ENCODE peak calls at places on chromosomes 2 and 18, in four cellular contexts. G is AG04450, F is thoracic aorta, S is astrocyte of the spinal cord. J is an unnamed sample.

GRCh38 chr2:101983486-101983885 is 8.3 kb upstream of the IL1R2 start:
- DNase-seq in S (peak; percentile 54), F (no peak), G (no peak), J (peak; percentile 81)

GRCh38 chr2:142495141-142495540 is 364.3 kb upstream of the LRP1B start:
- DNase-seq in S (no peak), G (no peak), F (no peak), J (no peak)

GRCh38 chr18:58407649-58408407 is 221.1 kb downstream of the ALPK2 start:
- DNase-seq in G (no peak), S (no peak), F (no peak), J (no peak)

GRCh38 chr18:27707201-27707600 is 469.7 kb downstream of the CDH2 start:
- DNase-seq in G (no peak), S (no peak), F (no peak), J (peak; percentile 38)

GRCh38 chr2:133293544-133294270 is 274.6 kb downstream of the NCKAP5 start:
- DNase-seq in G (no peak), S (no peak), F (no peak), J (no peak)

GRCh38 chr18:45526120-45526841 is 89.0 kb upstream of the SLC14A2 start:
- DNase-seq in F (no peak), S (peak; percentile 54), G (no peak), J (no peak)

GRCh38 chr2:75356857-75357256 is 157.5 kb upstream of the TACR1 start:
- DNase-seq in F (no peak), G (no peak), S (no peak), J (no peak)

GRCh38 chr2:64018715-64019082 is 529 bp downstream of the VPS54 start:
- DNase-seq in G (no peak), F (no peak), S (peak; percentile 53), J (peak; percentile 43)

GRCh38 chr2:119119999-119120710 is 38.4 kb downstream of the C1QL2 start:
- DNase-seq in G (no peak), S (no peak), F (no peak), J (no peak)

GRCh38 chr18:52343138-52343537 is 3.1 kb downstream of the DCC start:
- DNase-seq in S (peak; percentile 32), F (no peak), G (no peak), J (no peak)
- TF ChIP-seq CTCF in S (peak; percentile 38), F (no peak), G (peak; percentile 32), J (no peak)

GRCh38 chr2:231093956-231094355 is 30.9 kb downstream of the HTR2B start:
- DNase-seq in F (no peak), G (no peak), S (no peak), J (no peak)
- H3K4me3 ChIP-seq in F (no peak overlapping the region), G (no peak overlapping the region), S (no peak overlapping the region), J (no peak overlapping the region)

DNA sequence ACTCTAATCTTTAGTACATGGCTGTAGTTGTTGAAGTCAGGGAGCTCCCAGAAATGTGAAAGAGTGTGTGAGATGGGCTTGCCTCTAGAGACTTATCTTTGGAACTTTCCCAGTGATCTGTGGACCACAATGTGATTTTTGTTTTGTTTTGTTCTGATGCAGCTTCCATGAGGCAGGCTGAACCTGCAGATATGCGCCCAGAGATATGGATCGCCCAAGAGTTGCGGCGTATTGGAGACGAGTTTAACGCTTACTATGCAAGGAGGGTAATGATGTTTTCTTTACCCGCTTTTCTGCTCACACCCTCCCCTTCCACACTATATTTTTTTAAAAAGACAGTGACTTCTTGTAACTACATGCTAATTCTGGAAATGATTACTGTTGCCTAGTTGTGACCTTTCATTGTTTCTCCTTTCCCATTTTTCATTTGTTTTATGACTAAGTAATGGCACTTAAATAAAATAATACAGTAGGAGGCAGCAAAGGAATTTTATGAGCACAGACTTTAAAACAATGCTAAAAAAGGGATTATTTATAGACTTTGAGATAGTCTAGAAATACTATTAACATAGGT is 29.3 kb downstream of the BCL2L11 start:
- DNase-seq in G (no peak), S (no peak), F (no peak), J (no peak)
- TF ChIP-seq CTCF in G (no peak), S (no peak), F (no peak), J (no peak)

GRCh38 chr18:22177496-22177866 is 8.1 kb downstream of the GATA6 start:
- DNase-seq in S (no peak), G (no peak), F (no peak), J (no peak)
- H3K4me3 ChIP-seq in S (no peak overlapping the region), G (no peak overlapping the region), F (peak overlapping the region; percentile 100), J (no peak overlapping the region)

GRCh38 chr18:26621161-26622026 is 73.0 kb upstream of the KCTD1 start:
- DNase-seq in G (no peak), S (peak; percentile 35), F (no peak), J (peak; percentile 58)
- TF ChIP-seq CTCF in G (peak; percentile 36), S (peak; percentile 66), F (peak; percentile 37), J (peak; percentile 66)

DNA sequence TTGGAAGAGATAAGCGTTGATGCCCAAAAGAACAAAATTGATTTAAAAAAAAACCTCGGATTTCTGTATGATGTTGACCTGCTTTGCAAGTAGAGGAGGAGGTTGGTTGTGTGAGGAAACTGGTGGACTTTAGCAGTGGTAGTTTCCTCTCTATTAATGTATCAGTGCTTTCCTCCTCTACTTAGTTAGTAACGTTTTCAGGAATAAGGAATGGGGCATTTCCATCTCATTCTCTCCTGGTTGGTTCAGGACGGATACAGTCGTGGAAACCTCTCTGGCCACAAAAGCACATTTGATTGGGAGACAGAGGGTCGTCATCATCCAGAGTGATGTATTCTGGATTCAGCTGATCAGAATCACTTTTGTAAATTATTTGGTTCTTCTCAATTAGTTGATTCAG is 1.5 kb downstream of the FHOD3 start:
- DNase-seq in F (no peak), S (no peak), G (no peak), J (no peak)
- H3K4me3 ChIP-seq in F (peak overlapping the region; percentile 97), S (peak overlapping the region; percentile 54), G (no peak overlapping the region), J (no peak overlapping the region)

GRCh38 chr2:231393149-231394131 is 2.1 kb upstream of the B3GNT7 start:
- DNase-seq in F (no peak), S (no peak), G (no peak), J (no peak)

GRCh38 chr2:231395188-231396057 is at the start of gene B3GNT7:
- DNase-seq in G (no peak), S (no peak), F (no peak), J (no peak)

GRCh38 chr2:231392431-231393148 is 2.9 kb upstream of the B3GNT7 start:
- DNase-seq in S (no peak), F (no peak), G (no peak), J (no peak)

GRCh38 chr2:231396058-231396821 is 730 bp downstream of the B3GNT7 start:
- DNase-seq in F (no peak), S (no peak), G (no peak), J (no peak)

GRCh38 chr2:231394201-231395141 is 1.0 kb upstream of the B3GNT7 start:
- DNase-seq in S (no peak), G (no peak), F (no peak), J (peak; percentile 19)
- TF ChIP-seq CTCF in S (peak; percentile 12), G (peak; percentile 13), F (peak; percentile 23), J (peak; percentile 27)

DNA sequence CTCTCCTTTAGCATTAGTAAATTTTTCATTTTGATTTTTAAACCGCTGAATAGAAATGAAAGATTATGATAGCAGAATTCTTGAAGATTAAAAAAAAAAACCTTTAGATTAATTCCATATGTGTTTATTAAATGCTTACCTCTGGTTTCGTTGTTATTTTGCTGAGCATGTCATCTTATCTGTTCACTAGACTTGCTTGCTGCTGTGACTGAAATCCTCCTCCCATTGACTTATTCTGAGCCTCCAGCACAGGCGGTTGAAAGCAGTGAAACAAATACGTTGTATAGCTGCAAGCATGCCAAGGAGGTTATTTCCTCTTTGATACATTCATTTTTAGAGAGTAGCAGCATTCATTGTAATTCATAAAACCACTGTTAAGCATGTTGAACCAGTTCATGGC is at the start of gene HTR2B:
- DNase-seq in F (no peak), S (no peak), G (no peak), J (no peak)
- H3K4me3 ChIP-seq in F (peak within 1 kb of the TSS; percentile 39), S (peak within 1 kb of the TSS; percentile 0), G (peak within 1 kb of the TSS; percentile 7), J (no peak within 1 kb of the TSS)

J was measured in epithelial cell of esophagus.